ENCODE peak calls at places on chromosome 5, in four cellular contexts. One of them, this sample, is unnamed.

GRCh38 chr5:132387649-132388117 is 18.2 kb downstream of the SLC22A5 start:
- DNase-seq in foreskin fibroblast: peak
- DNase-seq in thyroid gland: peak
- DNase-seq in epithelial cell of esophagus: peak
- DNase-seq in this sample: no peak

GRCh38 chr5:140273401-140273877 is 29.5 kb downstream of the PFDN1 start:
- DNase-seq in foreskin fibroblast: no peak
- DNase-seq in thyroid gland: no peak
- DNase-seq in epithelial cell of esophagus: peak
- DNase-seq in this sample: no peak

GRCh38 chr5:981466-981865 is 27.1 kb upstream of the NKD2 start:
- DNase-seq in foreskin fibroblast: no peak
- DNase-seq in thyroid gland: no peak
- DNase-seq in epithelial cell of esophagus: no peak
- DNase-seq in this sample: no peak

GRCh38 chr5:32315221-32316014 is 2.7 kb upstream of the MTMR12 start:
- DNase-seq in foreskin fibroblast: no peak
- DNase-seq in thyroid gland: no peak
- DNase-seq in epithelial cell of esophagus: no peak
- DNase-seq in this sample: no peak

GRCh38 chr5:148145916-148146315 is 22.4 kb upstream of the SPINK14 start:
- DNase-seq in foreskin fibroblast: no peak
- DNase-seq in thyroid gland: peak
- DNase-seq in epithelial cell of esophagus: peak
- DNase-seq in this sample: no peak

GRCh38 chr5:66814146-66814991 is 218.2 kb downstream of the MAST4 start:
- DNase-seq in foreskin fibroblast: peak
- DNase-seq in thyroid gland: peak
- DNase-seq in epithelial cell of esophagus: peak
- DNase-seq in this sample: peak

GRCh38 chr5:134477462-134478245 is 47.8 kb upstream of the JADE2 start:
- DNase-seq in foreskin fibroblast: peak
- DNase-seq in thyroid gland: no peak
- DNase-seq in epithelial cell of esophagus: no peak
- DNase-seq in this sample: no peak

GRCh38 chr5:99900302-99900811 is 634.8 kb upstream of the FAM174A start:
- DNase-seq in foreskin fibroblast: no peak
- DNase-seq in thyroid gland: no peak
- DNase-seq in epithelial cell of esophagus: peak
- DNase-seq in this sample: no peak

GRCh38 chr5:29005386-29005785 is 1967.0 kb upstream of the CDH9 start:
- DNase-seq in foreskin fibroblast: no peak
- DNase-seq in thyroid gland: no peak
- DNase-seq in epithelial cell of esophagus: no peak
- DNase-seq in this sample: no peak

GRCh38 chr5:138869763-138870500 is 5.2 kb downstream of the LRRTM2 start:
- DNase-seq in foreskin fibroblast: no peak
- DNase-seq in thyroid gland: no peak
- DNase-seq in epithelial cell of esophagus: peak
- DNase-seq in this sample: no peak

GRCh38 chr5:21802100-21802499 is 1051.0 kb downstream of the CDH12 start:
- DNase-seq in foreskin fibroblast: no peak
- DNase-seq in thyroid gland: no peak
- DNase-seq in epithelial cell of esophagus: no peak
- DNase-seq in this sample: no peak

GRCh38 chr5:56279979-56280378 is 46.8 kb upstream of the ANKRD55 start:
- DNase-seq in foreskin fibroblast: peak
- DNase-seq in thyroid gland: peak
- DNase-seq in epithelial cell of esophagus: peak
- DNase-seq in this sample: no peak

GRCh38 chr5:80917596-80917995 is 42.6 kb upstream of the RASGRF2 start:
- DNase-seq in foreskin fibroblast: no peak
- DNase-seq in thyroid gland: no peak
- DNase-seq in epithelial cell of esophagus: no peak
- DNase-seq in this sample: peak

GRCh38 chr5:80920333-80920732 is 39.8 kb upstream of the RASGRF2 start:
- DNase-seq in foreskin fibroblast: no peak
- DNase-seq in thyroid gland: no peak
- DNase-seq in epithelial cell of esophagus: peak
- DNase-seq in this sample: no peak

GRCh38 chr5:80915716-80916115 is 44.4 kb upstream of the RASGRF2 start:
- DNase-seq in foreskin fibroblast: peak
- DNase-seq in thyroid gland: no peak
- DNase-seq in epithelial cell of esophagus: peak
- DNase-seq in this sample: no peak

GRCh38 chr5:80919678-80920196 is 40.4 kb upstream of the RASGRF2 start:
- DNase-seq in foreskin fibroblast: no peak
- DNase-seq in thyroid gland: no peak
- DNase-seq in epithelial cell of esophagus: no peak
- DNase-seq in this sample: no peak

DNA sequence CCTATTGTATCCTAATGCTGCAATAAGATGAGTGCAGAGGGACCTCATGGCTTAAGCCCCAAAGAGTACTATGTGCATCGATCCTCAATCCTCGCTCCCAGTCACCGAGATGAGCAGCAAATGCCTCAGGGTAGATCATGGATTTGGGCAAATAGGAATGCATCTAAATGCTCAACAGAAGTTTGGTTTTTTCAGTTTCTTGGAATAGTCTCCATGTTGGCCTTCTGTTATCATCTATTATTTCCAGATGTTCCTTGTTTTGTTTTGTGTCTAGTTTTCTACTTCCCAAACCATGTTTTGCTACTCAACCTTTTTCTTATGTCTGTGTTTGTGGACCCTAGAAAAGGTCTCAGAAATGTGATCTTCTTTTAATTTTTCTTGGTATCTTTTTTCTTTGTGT is 43.5 kb upstream of the RASGRF2 start:
- DNase-seq in foreskin fibroblast: no peak
- DNase-seq in thyroid gland: no peak
- DNase-seq in epithelial cell of esophagus: no peak
- DNase-seq in this sample: no peak
- TF ChIP-seq CTCF in foreskin fibroblast: no peak
- TF ChIP-seq CTCF in thyroid gland: no peak
- TF ChIP-seq CTCF in epithelial cell of esophagus: no peak
- TF ChIP-seq CTCF in this sample: no peak

GRCh38 chr5:35780236-35780635 is 76.5 kb upstream of the IL7R start:
- DNase-seq in foreskin fibroblast: no peak
- DNase-seq in thyroid gland: no peak
- DNase-seq in epithelial cell of esophagus: no peak
- DNase-seq in this sample: no peak

GRCh38 chr5:35776757-35777156 is 79.9 kb upstream of the IL7R start:
- DNase-seq in foreskin fibroblast: no peak
- DNase-seq in thyroid gland: no peak
- DNase-seq in epithelial cell of esophagus: no peak
- DNase-seq in this sample: no peak

GRCh38 chr5:35778259-35778769 is 78.4 kb upstream of the IL7R start:
- DNase-seq in foreskin fibroblast: no peak
- DNase-seq in thyroid gland: no peak
- DNase-seq in epithelial cell of esophagus: no peak
- DNase-seq in this sample: no peak

GRCh38 chr5:35773936-35774335 is 82.8 kb upstream of the IL7R start:
- DNase-seq in foreskin fibroblast: peak
- DNase-seq in thyroid gland: no peak
- DNase-seq in epithelial cell of esophagus: peak
- DNase-seq in this sample: no peak

GRCh38 chr5:35777358-35778087 is 79.2 kb upstream of the IL7R start:
- DNase-seq in foreskin fibroblast: peak
- DNase-seq in thyroid gland: peak
- DNase-seq in epithelial cell of esophagus: peak
- DNase-seq in this sample: peak
- H3K4me3 ChIP-seq in foreskin fibroblast: no peak
- H3K4me3 ChIP-seq in thyroid gland: no peak
- H3K4me3 ChIP-seq in epithelial cell of esophagus: no peak
- H3K4me3 ChIP-seq in this sample: no peak

GRCh38 chr5:64838376-64838775 is 69.6 kb downstream of the CWC27 start:
- DNase-seq in foreskin fibroblast: no peak
- DNase-seq in thyroid gland: no peak
- DNase-seq in epithelial cell of esophagus: peak
- DNase-seq in this sample: no peak

GRCh38 chr5:64840958-64841357 is 72.2 kb downstream of the CWC27 start:
- DNase-seq in foreskin fibroblast: no peak
- DNase-seq in thyroid gland: no peak
- DNase-seq in epithelial cell of esophagus: no peak
- DNase-seq in this sample: no peak

GRCh38 chr5:64838803-64839202 is 70.1 kb downstream of the CWC27 start:
- DNase-seq in foreskin fibroblast: no peak
- DNase-seq in thyroid gland: no peak
- DNase-seq in epithelial cell of esophagus: peak
- DNase-seq in this sample: no peak

GRCh38 chr5:64836786-64837185 is 68.1 kb downstream of the CWC27 start:
- DNase-seq in foreskin fibroblast: no peak
- DNase-seq in thyroid gland: no peak
- DNase-seq in epithelial cell of esophagus: no peak
- DNase-seq in this sample: no peak

DNA sequence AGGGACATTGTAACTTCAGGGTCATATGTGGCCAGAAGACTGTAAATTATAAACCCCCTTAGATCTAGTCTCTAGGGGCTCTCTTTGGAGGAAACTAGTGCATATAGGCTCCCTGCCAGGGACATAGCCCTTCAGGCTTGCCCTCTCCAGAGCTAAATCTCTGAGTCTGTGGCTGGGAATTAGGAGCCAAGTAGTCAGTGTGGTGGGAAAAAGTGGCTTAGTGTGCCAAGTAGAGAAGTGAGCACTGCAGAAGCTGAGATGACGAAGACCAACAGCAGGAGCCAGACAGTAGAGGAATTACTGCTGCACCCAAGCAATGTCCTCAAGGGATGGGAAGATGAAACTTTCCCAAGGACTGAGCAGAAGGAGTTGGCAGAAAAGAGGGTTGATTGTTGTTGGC is 71.2 kb downstream of the CWC27 start:
- DNase-seq in foreskin fibroblast: no peak
- DNase-seq in thyroid gland: no peak
- DNase-seq in epithelial cell of esophagus: no peak
- DNase-seq in this sample: no peak
- TF ChIP-seq CTCF in foreskin fibroblast: no peak
- TF ChIP-seq CTCF in thyroid gland: no peak
- TF ChIP-seq CTCF in epithelial cell of esophagus: no peak
- TF ChIP-seq CTCF in this sample: no peak

DNA sequence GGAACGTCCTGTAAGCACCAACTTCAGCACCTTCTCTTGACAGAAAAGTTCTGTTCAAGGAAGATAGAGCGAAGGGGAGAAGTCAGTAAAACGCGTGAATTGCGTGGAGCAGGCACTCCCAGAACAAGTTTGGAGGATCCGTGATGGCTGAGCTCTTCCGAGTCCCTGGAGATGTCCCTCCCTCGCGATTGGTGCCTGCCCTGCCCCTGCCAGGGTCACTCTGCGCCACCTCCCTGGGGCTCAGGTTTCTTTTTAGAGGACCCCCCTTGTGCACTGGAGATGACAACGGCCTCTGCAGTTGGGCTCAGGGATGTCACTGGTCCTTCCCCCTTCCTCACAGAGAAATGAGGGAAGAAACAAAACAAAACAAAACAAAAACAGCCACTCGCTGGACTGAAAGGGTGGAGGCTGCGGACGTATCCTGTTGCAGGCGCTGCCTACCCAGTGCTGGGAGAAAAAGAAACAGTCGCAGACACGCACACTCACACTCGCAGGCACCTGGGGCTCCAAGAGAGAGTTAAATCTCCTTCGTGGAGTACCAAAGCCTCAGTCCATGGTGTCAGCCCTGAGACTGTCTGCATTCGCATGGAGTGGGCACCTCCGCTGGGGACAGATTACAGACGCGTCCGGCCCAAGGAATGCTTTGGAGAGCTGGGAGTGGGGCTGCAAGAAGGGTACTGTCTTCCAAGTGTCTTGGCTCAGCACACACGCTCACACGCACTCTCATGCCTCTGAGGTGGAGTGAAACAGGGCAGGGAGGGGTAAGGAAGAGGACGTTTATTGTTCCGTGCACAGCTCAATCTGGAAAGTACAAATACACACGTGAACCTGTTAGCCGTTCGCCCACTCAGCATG is 512.6 kb downstream of the SLCO4C1 start:
- DNase-seq in foreskin fibroblast: no peak
- DNase-seq in thyroid gland: no peak
- DNase-seq in epithelial cell of esophagus: peak
- DNase-seq in this sample: no peak
- H3K4me3 ChIP-seq in foreskin fibroblast: no peak
- H3K4me3 ChIP-seq in thyroid gland: peak
- H3K4me3 ChIP-seq in epithelial cell of esophagus: peak
- H3K4me3 ChIP-seq in this sample: peak

DNA sequence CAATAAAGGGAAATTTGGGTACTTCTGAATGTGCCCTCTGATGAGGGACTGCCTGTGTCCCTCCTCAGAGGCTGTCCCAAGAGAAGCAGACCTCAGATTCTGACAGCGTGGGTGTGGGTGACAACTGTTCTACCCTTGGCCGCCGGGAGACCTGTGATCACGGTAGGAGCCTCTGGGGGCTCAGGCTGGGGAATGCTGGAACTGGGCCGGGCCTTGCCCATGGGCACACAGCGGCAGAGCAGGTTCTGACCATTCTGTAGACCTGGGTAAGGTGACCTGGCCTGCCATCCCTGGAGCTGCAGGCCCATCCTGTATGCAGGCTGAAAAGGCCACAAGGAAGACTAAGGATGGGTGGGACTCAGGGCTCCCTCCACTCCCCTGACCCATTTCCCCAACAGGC is 29.5 kb upstream of the GRPEL2 start:
- DNase-seq in foreskin fibroblast: no peak
- DNase-seq in thyroid gland: no peak
- DNase-seq in epithelial cell of esophagus: no peak
- DNase-seq in this sample: no peak
- TF ChIP-seq CTCF in foreskin fibroblast: no peak
- TF ChIP-seq CTCF in thyroid gland: no peak
- TF ChIP-seq CTCF in epithelial cell of esophagus: no peak
- TF ChIP-seq CTCF in this sample: no peak

This sample was measured in GM12865.